ENCODE peak calls at places on chromosomes 3 and 15, in eight cellular contexts. U is BE2C; L is activated CD8-positive, alpha-beta T cell treated with anti-CD3 and anti-CD28 coated beads, Interleukin-2, amount 10 ng/mL, durations not matched to agents 7 days and 5 days; F is stimulated activated CD4-positive, alpha-beta T cell treated with anti-CD3 and anti-CD28 coated beads, Interleukin-1b, Interleukin-23, amount 100 ng/mL, for 24 hours; I is stimulated activated CD8-positive, alpha-beta memory T cell treated with anti-CD3 and anti-CD28 coated beads, Interleukin-4, amount 100 ng/mL, for 48 hours; Z is activated naive CD8-positive, alpha-beta T cell treated with anti-CD3 and anti-CD28 coated beads, Interleukin-2, amount 50 U/mL, for 24 hours; H is NCI-H460; S is ELR. Q is an unnamed sample.

GRCh38 chr3:99862208-99862607 is 44.5 kb downstream of the CMSS1 start:
- DNase-seq in I (no peak), U (no peak), L (no peak), Z (no peak), H (no peak), S (peak), F (no peak), Q (no peak)

GRCh38 chr15:82999905-83000671 is 11.4 kb downstream of the C15orf40 start:
- DNase-seq in L (peak), I (no peak), H (peak), Z (peak), U (peak), F (no peak), S (peak), Q (peak)

GRCh38 chr3:178479860-178480259 is 56.4 kb upstream of the KCNMB2 start:
- DNase-seq in H (no peak), L (no peak), I (no peak), U (no peak), F (no peak), S (no peak), Z (no peak), Q (no peak)

GRCh38 chr15:84631706-84632272 is 22.3 kb downstream of the WDR73 start:
- DNase-seq in L (no peak), U (no peak), H (no peak), S (peak), Z (no peak), I (no peak), F (no peak), Q (no peak)

GRCh38 chr3:185631108-185631507 is 45.0 kb downstream of the SENP2 start:
- DNase-seq in I (no peak), S (peak), Z (no peak), H (no peak), U (no peak), L (no peak), F (no peak), Q (no peak)

GRCh38 chr3:87082806-87083440 is 92.0 kb upstream of the VGLL3 start:
- DNase-seq in H (peak), U (peak), L (no peak), Z (no peak), S (peak), I (no peak), F (no peak), Q (peak)

GRCh38 chr15:57375827-57376694 is at the start of gene CGNL1:
- DNase-seq in L (no peak), F (no peak), I (no peak), Z (no peak), S (peak), H (peak), U (peak), Q (no peak)

GRCh38 chr3:34365766-34366165 is 567.3 kb downstream of the PDCD6IP start:
- DNase-seq in I (no peak), H (no peak), L (no peak), S (no peak), F (no peak), U (no peak), Z (no peak), Q (no peak)

GRCh38 chr3:150342951-150343468 is 65.1 kb upstream of the TSC22D2 start:
- DNase-seq in S (no peak), Z (no peak), L (no peak), U (no peak), F (no peak), H (no peak), I (no peak), Q (no peak)

GRCh38 chr15:29345549-29346525 is 76.2 kb upstream of the NSMCE3 start:
- DNase-seq in S (no peak), H (no peak), F (no peak), I (no peak), L (no peak), U (no peak), Z (no peak), Q (no peak)

GRCh38 chr3:169657351-169658124 is 6.0 kb downstream of the MECOM start:
- DNase-seq in Z (no peak), U (no peak), L (no peak), S (no peak), I (no peak), H (no peak), F (no peak), Q (no peak)

GRCh38 chr3:61858054-61858453 is 296.7 kb downstream of the PTPRG start:
- DNase-seq in I (no peak), S (peak), H (no peak), L (no peak), Z (no peak), F (no peak), U (no peak), Q (no peak)

GRCh38 chr3:146585156-146585555 is 20.0 kb downstream of the PLSCR5 start:
- DNase-seq in H (no peak), Z (no peak), F (no peak), I (no peak), U (no peak), S (no peak), L (no peak), Q (no peak)

GRCh38 chr3:62375655-62376054 is 2.3 kb upstream of the FEZF2 start:
- DNase-seq in F (no peak), I (no peak), L (no peak), U (no peak), H (no peak), S (no peak), Z (no peak), Q (no peak)

GRCh38 chr3:46883252-46884185 is 6.0 kb downstream of the PTH1R start:
- DNase-seq in U (peak), S (peak), H (no peak), I (no peak), Z (no peak), L (peak), F (no peak), Q (no peak)

GRCh38 chr3:113117511-113118302 is 93.7 kb upstream of the BOC start:
- DNase-seq in S (peak), U (no peak), Z (no peak), H (no peak), L (no peak), F (no peak), I (no peak), Q (no peak)

GRCh38 chr3:106534206-106534605 is 665.4 kb upstream of the CBLB start:
- DNase-seq in H (no peak), U (no peak), Z (peak), L (peak), I (peak), S (peak), F (peak), Q (no peak)

GRCh38 chr3:80767599-80767998 is 993.8 kb downstream of the GBE1 start:
- DNase-seq in L (no peak), S (peak), H (no peak), Z (no peak), I (no peak), F (no peak), U (no peak), Q (no peak)

GRCh38 chr3:10047876-10048275 is 21.6 kb downstream of the FANCD2 start:
- DNase-seq in H (no peak), F (no peak), L (no peak), S (no peak), I (no peak), U (no peak), Z (no peak), Q (no peak)

GRCh38 chr15:28955160-28955502 is 69.4 kb downstream of the APBA2 start:
- DNase-seq in H (no peak), U (peak), I (no peak), S (peak), L (peak), F (no peak), Z (no peak), Q (no peak)

GRCh38 chr3:167330993-167331392 is 49.1 kb downstream of the ZBBX start:
- DNase-seq in S (no peak), L (no peak), U (no peak), Z (no peak), H (no peak), F (no peak), I (no peak), Q (no peak)

GRCh38 chr3:187941848-187942194 is 196.6 kb upstream of the BCL6 start:
- DNase-seq in F (no peak), Z (no peak), I (no peak), S (no peak), H (no peak), U (no peak), L (no peak), Q (no peak)

GRCh38 chr3:124600765-124601164 is 129.5 kb upstream of the UMPS start:
- DNase-seq in U (no peak), Z (no peak), F (no peak), I (no peak), H (no peak), L (no peak), S (no peak), Q (no peak)

GRCh38 chr3:37779289-37780152 is 82.2 kb upstream of the CTDSPL start:
- DNase-seq in I (no peak), F (no peak), L (peak), U (peak), H (peak), Z (peak), S (peak), Q (peak)

GRCh38 chr15:33201376-33202189 is 7.1 kb upstream of the FMN1 start:
- DNase-seq in I (peak), L (peak), S (peak), U (peak), H (peak), F (peak), Z (peak), Q (peak)

Q was measured in COLO829.